ENCODE peak calls at places on chromosomes 2 and 18, in eight cellular contexts. H is bronchial epithelial cell; L is HFFc6; T is heart right ventricle; O is hippocampal formation; B is A549; Z is stimulated activated CD8-positive, alpha-beta memory T cell treated with anti-CD3 and anti-CD28 coated beads, Interleukin-7, amount 100 ng/mL, for 1 hour; E is GM20000. X is an unnamed sample.

GRCh38 chr2:130727286-130727924 is 1.5 kb upstream of the GPR148 start:
- DNase-seq in H (peak), L (peak), T (peak), O (peak), B (peak), Z (peak), E (peak), X (peak)

GRCh38 chr18:63963610-63964256 is 6.1 kb upstream of the SERPINB8 start:
- DNase-seq in H (peak), L (peak), T (peak), O (no peak), B (no peak), Z (no peak), E (no peak), X (peak)

GRCh38 chr2:159982842-159983785 is 79.3 kb downstream of the PLA2R1 start:
- DNase-seq in H (peak), L (no peak), T (no peak), O (no peak), B (no peak), Z (no peak), E (no peak), X (no peak)

GRCh38 chr2:226159875-226160479 is 639.6 kb downstream of the IRS1 start:
- DNase-seq in H (no peak), L (no peak), T (no peak), O (no peak), B (no peak), Z (no peak), E (no peak), X (no peak)

GRCh38 chr2:120653026-120653425 is 82.6 kb upstream of the GLI2 start:
- DNase-seq in H (no peak), L (peak), T (no peak), O (no peak), B (no peak), Z (no peak), E (no peak), X (no peak)

GRCh38 chr2:205776139-205776538 is 93.8 kb downstream of the NRP2 start:
- DNase-seq in H (no peak), L (peak), T (peak), O (no peak), B (no peak), Z (no peak), E (peak), X (peak)

GRCh38 chr18:42706618-42707017 is 408.9 kb downstream of the RIT2 start:
- DNase-seq in H (peak), L (no peak), T (no peak), O (no peak), B (no peak), Z (no peak), E (no peak), X (peak)

GRCh38 chr2:144331652-144332355 is 188.1 kb downstream of the ZEB2 start:
- DNase-seq in H (peak), L (peak), T (peak), O (peak), B (peak), Z (peak), E (no peak), X (no peak)

GRCh38 chr2:42171396-42171971 is 2.3 kb downstream of the EML4 start:
- DNase-seq in H (no peak), L (no peak), T (no peak), O (no peak), B (no peak), Z (no peak), E (peak), X (no peak)

GRCh38 chr2:96408631-96409542 is 73.3 kb downstream of the NCAPH start:
- DNase-seq in H (no peak), L (no peak), T (peak), O (peak), B (no peak), Z (no peak), E (no peak), X (no peak)

GRCh38 chr2:46645681-46646162 is 166.4 kb downstream of the TMEM247 start:
- DNase-seq in H (peak), L (peak), T (peak), O (no peak), B (no peak), Z (no peak), E (no peak), X (peak)

GRCh38 chr2:15748736-15749323 is 157.2 kb downstream of the DDX1 start:
- DNase-seq in H (peak), L (no peak), T (no peak), O (no peak), B (peak), Z (no peak), E (peak), X (peak)

GRCh38 chr2:64780041-64780440 is 126.3 kb upstream of the SERTAD2 start:
- DNase-seq in H (peak), L (peak), T (no peak), O (no peak), B (no peak), Z (no peak), E (no peak), X (no peak)

GRCh38 chr2:1715184-1716012 is 28.9 kb downstream of the PXDN start:
- DNase-seq in H (no peak), L (no peak), T (peak), O (no peak), B (no peak), Z (no peak), E (no peak), X (no peak)

GRCh38 chr18:31010601-31011000 is 31.9 kb downstream of the DSC3 start:
- DNase-seq in H (no peak), L (no peak), T (no peak), O (no peak), B (no peak), Z (no peak), E (no peak), X (no peak)

X was measured in RPMI8226.